ENCODE peak calls at places on chromosomes 4 and X, in seven cellular contexts. P is AG08396; C is sigmoid colon; I is NCI-H187 treated with DMSO at 0.1 percent for 48 hours; B is mammary epithelial cell; L is substantia nigra; R is CD4-positive, CD25-positive, alpha-beta regulatory T cell. N is an unnamed sample.
A peak's percentile ranks its signal among the peaks of the same experiment; 100 is the strongest.

GRCh38 chrX:33336783-33337182 is 125.4 kb upstream of the DMD start:
- DNase-seq in P (no peak), C (no peak), I (no peak), B (peak; percentile 44), L (peak; percentile 7), R (peak; percentile 3), N (no peak)

GRCh38 chrX:115898382-115899001 is 272.1 kb upstream of the AGTR2 start:
- DNase-seq in P (no peak), C (peak; percentile 90), I (no peak), B (peak; percentile 67), L (peak; percentile 81), R (peak; percentile 18), N (peak; percentile 23)

GRCh38 chrX:103730746-103731508 is 20.2 kb downstream of the TMEM31 start:
- DNase-seq in P (no peak), C (no peak), I (no peak), B (peak; percentile 76), L (no peak), R (no peak), N (no peak)

GRCh38 chrX:68684291-68684918 is 36.9 kb downstream of the STARD8 start:
- DNase-seq in P (no peak), C (peak; percentile 77), I (no peak), B (no peak), L (no peak), R (no peak), N (no peak)

GRCh38 chr4:53905935-53906377 is 158.4 kb downstream of the CHIC2 start:
- DNase-seq in P (peak; percentile 28), C (no peak), I (no peak), B (peak; percentile 61), L (peak; percentile 35), R (peak; percentile 42), N (no peak)

GRCh38 chr4:54268151-54268550 is 39.1 kb downstream of the PDGFRA start:
- DNase-seq in P (peak; percentile 33), C (no peak), I (no peak), B (peak; percentile 33), L (no peak), R (no peak), N (no peak)

GRCh38 chr4:20506827-20507226 is 193.4 kb upstream of the PACRGL start:
- DNase-seq in P (peak; percentile 25), C (no peak), I (no peak), B (peak; percentile 67), L (no peak), R (no peak), N (no peak)

GRCh38 chr4:163378661-163379060 is 35.0 kb downstream of the NPY5R start:
- DNase-seq in P (no peak), C (no peak), I (no peak), B (no peak), L (no peak), R (no peak), N (no peak)

GRCh38 chr4:69750346-69750745 is 10.1 kb downstream of the SULT1B1 start:
- DNase-seq in P (no peak), C (no peak), I (no peak), B (peak; percentile 63), L (no peak), R (no peak), N (no peak)

GRCh38 chr4:114691865-114692264 is 93.3 kb downstream of the UGT8 start:
- DNase-seq in P (no peak), C (no peak), I (no peak), B (no peak), L (no peak), R (peak; percentile 6), N (no peak)

GRCh38 chrX:17082831-17083230 is 136.4 kb downstream of the REPS2 start:
- DNase-seq in P (no peak), C (no peak), I (no peak), B (peak; percentile 34), L (no peak), R (no peak), N (no peak)